ENCODE peak calls at places on chromosome 18, in four cellular contexts. One of them, this sample, is unnamed. For H3K27me3, the result is how much of the 10 kb centered on the place peaks cover.

GRCh38 chr18:52288403-52289004 is 51.5 kb upstream of the DCC start:
- DNase-seq in heart left ventricle: no peak
- DNase-seq in fibroblast of lung: no peak
- DNase-seq in tibial artery: no peak
- DNase-seq in this sample: no peak

GRCh38 chr18:62518460-62519375 is 4.1 kb upstream of the ZCCHC2 start:
- DNase-seq in fibroblast of lung: peak
- DNase-seq in tibial artery: no peak
- DNase-seq in heart left ventricle: no peak
- DNase-seq in this sample: no peak

GRCh38 chr18:33101316-33101715 is 328.5 kb upstream of the KLHL14 start:
- DNase-seq in tibial artery: no peak
- DNase-seq in fibroblast of lung: no peak
- DNase-seq in heart left ventricle: no peak
- DNase-seq in this sample: no peak

GRCh38 chr18:79068299-79068945 is 772 bp upstream of the ATP9B start:
- DNase-seq in heart left ventricle: no peak
- DNase-seq in fibroblast of lung: peak
- DNase-seq in tibial artery: no peak
- DNase-seq in this sample: no peak

GRCh38 chr18:9086624-9087023 is 15.9 kb upstream of the NDUFV2 start:
- DNase-seq in tibial artery: no peak
- DNase-seq in fibroblast of lung: no peak
- DNase-seq in heart left ventricle: no peak
- DNase-seq in this sample: no peak

GRCh38 chr18:63236417-63236816 is 83.2 kb downstream of the BCL2 start:
- DNase-seq in tibial artery: no peak
- DNase-seq in fibroblast of lung: no peak
- DNase-seq in heart left ventricle: peak
- DNase-seq in this sample: no peak

GRCh38 chr18:3466051-3466450 is 16.1 kb downstream of the TGIF1 start:
- DNase-seq in tibial artery: no peak
- DNase-seq in heart left ventricle: no peak
- DNase-seq in fibroblast of lung: peak
- DNase-seq in this sample: peak

GRCh38 chr18:49011291-49011746 is 60.6 kb upstream of the SMAD7 start:
- DNase-seq in fibroblast of lung: no peak
- DNase-seq in heart left ventricle: peak
- DNase-seq in tibial artery: peak
- DNase-seq in this sample: no peak

GRCh38 chr18:26405190-26405781 is 143.1 kb downstream of the KCTD1 start:
- DNase-seq in tibial artery: no peak
- DNase-seq in heart left ventricle: peak
- DNase-seq in fibroblast of lung: peak
- DNase-seq in this sample: no peak

GRCh38 chr18:80009661-80010550 is 21.5 kb upstream of the TXNL4A start:
- DNase-seq in tibial artery: peak
- DNase-seq in fibroblast of lung: peak
- DNase-seq in heart left ventricle: peak
- DNase-seq in this sample: no peak

GRCh38 chr18:76958692-76959341 is 136.5 kb downstream of the ZNF236 start:
- DNase-seq in fibroblast of lung: no peak
- DNase-seq in heart left ventricle: no peak
- DNase-seq in tibial artery: no peak
- DNase-seq in this sample: no peak

GRCh38 chr18:57430983-57431382 is 4.2 kb upstream of the ONECUT2 start:
- DNase-seq in heart left ventricle: no peak
- DNase-seq in fibroblast of lung: no peak
- DNase-seq in tibial artery: no peak
- DNase-seq in this sample: no peak

GRCh38 chr18:57433492-57434176 is 1.5 kb upstream of the ONECUT2 start:
- DNase-seq in fibroblast of lung: no peak
- DNase-seq in tibial artery: no peak
- DNase-seq in heart left ventricle: no peak
- DNase-seq in this sample: no peak

GRCh38 chr18:57432765-57433400 is 2.3 kb upstream of the ONECUT2 start:
- DNase-seq in fibroblast of lung: no peak
- DNase-seq in heart left ventricle: no peak
- DNase-seq in tibial artery: no peak
- DNase-seq in this sample: no peak

GRCh38 chr18:57431512-57432080 is 3.6 kb upstream of the ONECUT2 start:
- DNase-seq in fibroblast of lung: no peak
- DNase-seq in tibial artery: no peak
- DNase-seq in heart left ventricle: no peak
- DNase-seq in this sample: no peak

GRCh38 chr18:57432118-57432517 is 3.1 kb upstream of the ONECUT2 start:
- DNase-seq in fibroblast of lung: no peak
- DNase-seq in tibial artery: no peak
- DNase-seq in heart left ventricle: no peak
- DNase-seq in this sample: no peak
- H3K27me3 ChIP-seq in fibroblast of lung: half or more
- H3K27me3 ChIP-seq in tibial artery: under half
- H3K27me3 ChIP-seq in heart left ventricle: half or more
- H3K27me3 ChIP-seq in this sample: half or more

DNA sequence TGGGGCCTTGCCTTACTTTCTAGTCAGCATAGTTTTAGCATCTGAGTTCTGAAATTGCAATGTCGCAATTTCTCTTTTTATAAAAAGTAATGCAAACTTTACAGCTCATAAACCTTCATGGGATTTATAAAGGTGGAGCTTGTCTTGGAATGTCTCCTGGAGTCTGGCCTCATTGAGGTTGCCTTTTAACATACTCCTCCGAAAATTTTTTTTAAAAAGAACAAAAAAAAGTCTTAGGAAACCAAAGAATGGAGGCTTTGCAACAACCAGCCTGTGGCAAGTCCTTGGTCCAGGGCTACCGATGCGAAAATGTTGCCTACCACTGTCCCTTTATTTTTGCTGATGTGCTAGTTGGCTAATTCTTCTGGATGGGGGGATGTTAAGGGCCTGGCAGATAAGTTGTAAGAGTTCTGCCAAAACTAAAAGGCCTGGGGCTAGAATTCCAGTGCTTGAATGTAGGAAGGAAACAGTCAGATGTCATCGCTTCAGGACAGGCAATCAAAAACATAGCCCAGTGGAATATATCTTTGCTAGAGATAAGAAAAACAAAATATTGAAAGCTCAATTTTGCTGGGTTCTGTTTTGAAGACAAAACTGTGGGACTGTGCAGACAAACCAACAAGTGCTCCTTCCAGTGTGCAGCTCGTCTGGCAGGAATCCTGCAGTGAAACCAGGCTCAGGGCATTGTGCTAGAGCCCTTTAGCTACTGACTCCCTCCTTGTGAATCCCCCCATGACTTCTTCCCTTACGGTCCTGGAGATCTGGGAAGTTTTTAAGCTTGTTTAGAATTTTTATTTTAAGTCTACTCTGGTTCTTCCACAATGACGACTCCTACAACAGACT is 212.9 kb downstream of the PIEZO2 start:
- DNase-seq in fibroblast of lung: no peak
- DNase-seq in tibial artery: no peak
- DNase-seq in heart left ventricle: no peak
- DNase-seq in this sample: no peak
- H3K27me3 ChIP-seq in fibroblast of lung: under half
- H3K27me3 ChIP-seq in tibial artery: under half
- H3K27me3 ChIP-seq in heart left ventricle: under half
- H3K27me3 ChIP-seq in this sample: under half

GRCh38 chr18:74412106-74412880 is 44.8 kb downstream of the DIPK1C start:
- DNase-seq in tibial artery: no peak
- DNase-seq in heart left ventricle: no peak
- DNase-seq in fibroblast of lung: no peak
- DNase-seq in this sample: no peak

GRCh38 chr18:74413811-74414210 is 43.3 kb downstream of the DIPK1C start:
- DNase-seq in heart left ventricle: no peak
- DNase-seq in fibroblast of lung: no peak
- DNase-seq in tibial artery: no peak
- DNase-seq in this sample: no peak

GRCh38 chr18:74416124-74416523 is 41.0 kb downstream of the DIPK1C start:
- DNase-seq in heart left ventricle: peak
- DNase-seq in tibial artery: no peak
- DNase-seq in fibroblast of lung: no peak
- DNase-seq in this sample: no peak

GRCh38 chr18:74418023-74418422 is 39.1 kb downstream of the DIPK1C start:
- DNase-seq in heart left ventricle: no peak
- DNase-seq in tibial artery: no peak
- DNase-seq in fibroblast of lung: no peak
- DNase-seq in this sample: no peak

DNA sequence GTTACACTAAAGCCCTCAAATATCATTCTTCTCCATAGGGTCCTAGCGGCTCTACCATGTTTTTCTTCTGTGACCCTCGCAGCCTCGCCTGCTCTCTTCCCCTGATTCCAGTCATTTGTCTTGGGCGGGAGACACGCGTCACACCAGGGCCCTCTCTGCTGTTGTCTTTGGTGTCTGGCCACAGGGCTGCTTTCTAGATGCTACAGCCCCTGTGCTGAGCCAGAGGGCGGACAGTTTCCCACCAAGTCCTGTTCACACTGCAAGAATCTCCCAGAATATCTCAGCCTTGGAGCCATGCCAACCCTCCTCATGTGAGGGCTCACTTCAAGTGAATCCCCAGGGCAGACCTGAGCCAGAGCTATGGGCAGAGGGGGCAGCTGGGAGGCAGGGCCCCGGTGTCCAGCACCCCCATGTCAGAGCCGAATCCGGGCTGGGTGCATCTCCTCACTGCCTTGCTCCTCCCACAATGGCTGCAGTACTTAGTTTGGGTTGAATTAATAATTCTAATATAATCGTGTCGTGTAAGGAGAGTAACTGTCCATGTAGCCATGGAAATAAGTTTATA is 42.1 kb downstream of the DIPK1C start:
- DNase-seq in tibial artery: no peak
- DNase-seq in heart left ventricle: peak
- DNase-seq in fibroblast of lung: no peak
- DNase-seq in this sample: no peak
- H3K27me3 ChIP-seq in tibial artery: under half
- H3K27me3 ChIP-seq in heart left ventricle: under half
- H3K27me3 ChIP-seq in fibroblast of lung: under half
- H3K27me3 ChIP-seq in this sample: under half

GRCh38 chr18:60421356-60422118 is 49.0 kb upstream of the MC4R start:
- DNase-seq in tibial artery: no peak
- DNase-seq in fibroblast of lung: peak
- DNase-seq in heart left ventricle: no peak
- DNase-seq in this sample: no peak

GRCh38 chr18:60413944-60414547 is 41.5 kb upstream of the MC4R start:
- DNase-seq in fibroblast of lung: peak
- DNase-seq in heart left ventricle: no peak
- DNase-seq in tibial artery: no peak
- DNase-seq in this sample: no peak

DNA sequence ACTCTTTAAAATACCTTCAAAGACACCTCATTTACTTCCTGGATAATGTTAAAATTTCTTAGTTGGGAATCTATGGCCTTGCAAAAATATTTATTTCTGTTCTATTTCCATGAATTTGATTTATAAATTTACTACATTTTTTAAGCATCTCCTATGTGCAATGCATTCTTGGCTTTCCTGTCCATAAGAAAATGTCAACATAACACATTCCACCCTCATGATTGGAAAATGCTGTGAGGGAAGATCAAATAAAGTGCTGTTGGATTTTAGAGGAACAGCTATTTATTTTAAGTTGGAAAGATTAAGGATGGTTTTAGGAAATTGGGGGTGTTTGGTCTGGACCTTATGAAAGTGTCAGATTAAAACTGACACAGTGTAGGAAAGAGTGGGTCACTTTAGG is 45.4 kb upstream of the MC4R start:
- DNase-seq in tibial artery: no peak
- DNase-seq in fibroblast of lung: no peak
- DNase-seq in heart left ventricle: no peak
- DNase-seq in this sample: no peak
- H3K27me3 ChIP-seq in tibial artery: under half
- H3K27me3 ChIP-seq in fibroblast of lung: under half
- H3K27me3 ChIP-seq in heart left ventricle: under half
- H3K27me3 ChIP-seq in this sample: under half

This sample was measured in foreskin keratinocyte.